ENCODE peak calls at places on chromosome 14, in ten cellular contexts. One of them, this sample, is unnamed.

GRCh38 chr14:67270354-67270753 is 29.1 kb downstream of the PALS1 start:
- DNase-seq in ascending aorta: no peak
- DNase-seq in fibroblast of mammary gland: no peak
- DNase-seq in hepatocyte: no peak
- DNase-seq in fibroblast of pulmonary artery: no peak
- DNase-seq in brain microvascular endothelial cell: no peak
- DNase-seq in mammary epithelial cell: no peak
- DNase-seq in fibroblast of the aortic adventitia: no peak
- DNase-seq in stomach: no peak
- DNase-seq in tibial nerve: no peak
- DNase-seq in this sample: peak

GRCh38 chr14:39232554-39233415 is 930 bp upstream of the MIA2 start:
- DNase-seq in ascending aorta: no peak
- DNase-seq in fibroblast of mammary gland: peak
- DNase-seq in hepatocyte: peak
- DNase-seq in fibroblast of pulmonary artery: peak
- DNase-seq in brain microvascular endothelial cell: peak
- DNase-seq in mammary epithelial cell: peak
- DNase-seq in fibroblast of the aortic adventitia: peak
- DNase-seq in stomach: no peak
- DNase-seq in tibial nerve: no peak
- DNase-seq in this sample: peak

GRCh38 chr14:79333198-79333546 is 878.1 kb downstream of the DIO2 start:
- DNase-seq in ascending aorta: no peak
- DNase-seq in fibroblast of mammary gland: no peak
- DNase-seq in hepatocyte: no peak
- DNase-seq in fibroblast of pulmonary artery: no peak
- DNase-seq in brain microvascular endothelial cell: no peak
- DNase-seq in mammary epithelial cell: no peak
- DNase-seq in fibroblast of the aortic adventitia: no peak
- DNase-seq in stomach: no peak
- DNase-seq in tibial nerve: no peak
- DNase-seq in this sample: no peak

GRCh38 chr14:70894868-70895267 is 12.4 kb upstream of the PCNX1 start:
- DNase-seq in ascending aorta: no peak
- DNase-seq in fibroblast of mammary gland: peak
- DNase-seq in hepatocyte: no peak
- DNase-seq in fibroblast of pulmonary artery: no peak
- DNase-seq in brain microvascular endothelial cell: no peak
- DNase-seq in mammary epithelial cell: peak
- DNase-seq in fibroblast of the aortic adventitia: no peak
- DNase-seq in stomach: no peak
- DNase-seq in tibial nerve: no peak
- DNase-seq in this sample: no peak

GRCh38 chr14:93007225-93007997 is 84.5 kb downstream of the CHGA start:
- DNase-seq in ascending aorta: peak
- DNase-seq in fibroblast of mammary gland: peak
- DNase-seq in hepatocyte: no peak
- DNase-seq in fibroblast of pulmonary artery: peak
- DNase-seq in brain microvascular endothelial cell: peak
- DNase-seq in mammary epithelial cell: peak
- DNase-seq in fibroblast of the aortic adventitia: peak
- DNase-seq in stomach: peak
- DNase-seq in tibial nerve: no peak
- DNase-seq in this sample: peak

GRCh38 chr14:85529803-85530574 is at the start of gene FLRT2:
- DNase-seq in ascending aorta: peak
- DNase-seq in fibroblast of mammary gland: peak
- DNase-seq in hepatocyte: peak
- DNase-seq in fibroblast of pulmonary artery: peak
- DNase-seq in brain microvascular endothelial cell: peak
- DNase-seq in mammary epithelial cell: peak
- DNase-seq in fibroblast of the aortic adventitia: peak
- DNase-seq in stomach: peak
- DNase-seq in tibial nerve: peak
- DNase-seq in this sample: peak

GRCh38 chr14:104450811-104451401 is 128.7 kb upstream of the C14orf180 start:
- DNase-seq in ascending aorta: peak
- DNase-seq in fibroblast of mammary gland: no peak
- DNase-seq in hepatocyte: no peak
- DNase-seq in fibroblast of pulmonary artery: no peak
- DNase-seq in brain microvascular endothelial cell: no peak
- DNase-seq in mammary epithelial cell: no peak
- DNase-seq in fibroblast of the aortic adventitia: no peak
- DNase-seq in stomach: no peak
- DNase-seq in tibial nerve: no peak
- DNase-seq in this sample: no peak

GRCh38 chr14:73599494-73599893 is 7.8 kb downstream of the ACOT4 start:
- DNase-seq in ascending aorta: no peak
- DNase-seq in fibroblast of mammary gland: no peak
- DNase-seq in hepatocyte: peak
- DNase-seq in fibroblast of pulmonary artery: no peak
- DNase-seq in brain microvascular endothelial cell: no peak
- DNase-seq in mammary epithelial cell: no peak
- DNase-seq in fibroblast of the aortic adventitia: no peak
- DNase-seq in stomach: no peak
- DNase-seq in tibial nerve: no peak
- DNase-seq in this sample: no peak

GRCh38 chr14:74820288-74820687 is 55.7 kb downstream of the PROX2 start:
- DNase-seq in ascending aorta: no peak
- DNase-seq in fibroblast of mammary gland: no peak
- DNase-seq in hepatocyte: no peak
- DNase-seq in fibroblast of pulmonary artery: no peak
- DNase-seq in brain microvascular endothelial cell: no peak
- DNase-seq in mammary epithelial cell: no peak
- DNase-seq in fibroblast of the aortic adventitia: no peak
- DNase-seq in stomach: no peak
- DNase-seq in tibial nerve: no peak
- DNase-seq in this sample: no peak

GRCh38 chr14:43258396-43258795 is 1248.7 kb downstream of the FSCB start:
- DNase-seq in ascending aorta: no peak
- DNase-seq in fibroblast of mammary gland: no peak
- DNase-seq in hepatocyte: no peak
- DNase-seq in fibroblast of pulmonary artery: no peak
- DNase-seq in brain microvascular endothelial cell: no peak
- DNase-seq in mammary epithelial cell: no peak
- DNase-seq in fibroblast of the aortic adventitia: no peak
- DNase-seq in stomach: no peak
- DNase-seq in tibial nerve: no peak
- DNase-seq in this sample: no peak

GRCh38 chr14:30620178-30620577 is 1.9 kb upstream of the SCFD1 start:
- DNase-seq in ascending aorta: no peak
- DNase-seq in fibroblast of mammary gland: peak
- DNase-seq in hepatocyte: no peak
- DNase-seq in fibroblast of pulmonary artery: peak
- DNase-seq in brain microvascular endothelial cell: peak
- DNase-seq in mammary epithelial cell: peak
- DNase-seq in fibroblast of the aortic adventitia: peak
- DNase-seq in stomach: no peak
- DNase-seq in tibial nerve: no peak
- DNase-seq in this sample: peak

GRCh38 chr14:66636240-66636639 is 128.3 kb downstream of the GPHN start:
- DNase-seq in ascending aorta: no peak
- DNase-seq in fibroblast of mammary gland: no peak
- DNase-seq in hepatocyte: no peak
- DNase-seq in fibroblast of pulmonary artery: no peak
- DNase-seq in brain microvascular endothelial cell: no peak
- DNase-seq in mammary epithelial cell: no peak
- DNase-seq in fibroblast of the aortic adventitia: no peak
- DNase-seq in stomach: no peak
- DNase-seq in tibial nerve: no peak
- DNase-seq in this sample: no peak

GRCh38 chr14:104979758-104980591 is 1.8 kb upstream of the AHNAK2 start:
- DNase-seq in ascending aorta: no peak
- DNase-seq in fibroblast of mammary gland: no peak
- DNase-seq in hepatocyte: peak
- DNase-seq in fibroblast of pulmonary artery: peak
- DNase-seq in brain microvascular endothelial cell: no peak
- DNase-seq in mammary epithelial cell: peak
- DNase-seq in fibroblast of the aortic adventitia: peak
- DNase-seq in stomach: peak
- DNase-seq in tibial nerve: no peak
- DNase-seq in this sample: peak

GRCh38 chr14:48826058-48826457 is 760.1 kb downstream of the RPS29 start:
- DNase-seq in ascending aorta: no peak
- DNase-seq in fibroblast of mammary gland: no peak
- DNase-seq in hepatocyte: no peak
- DNase-seq in fibroblast of pulmonary artery: no peak
- DNase-seq in brain microvascular endothelial cell: peak
- DNase-seq in mammary epithelial cell: no peak
- DNase-seq in fibroblast of the aortic adventitia: no peak
- DNase-seq in stomach: no peak
- DNase-seq in tibial nerve: no peak
- DNase-seq in this sample: no peak

DNA sequence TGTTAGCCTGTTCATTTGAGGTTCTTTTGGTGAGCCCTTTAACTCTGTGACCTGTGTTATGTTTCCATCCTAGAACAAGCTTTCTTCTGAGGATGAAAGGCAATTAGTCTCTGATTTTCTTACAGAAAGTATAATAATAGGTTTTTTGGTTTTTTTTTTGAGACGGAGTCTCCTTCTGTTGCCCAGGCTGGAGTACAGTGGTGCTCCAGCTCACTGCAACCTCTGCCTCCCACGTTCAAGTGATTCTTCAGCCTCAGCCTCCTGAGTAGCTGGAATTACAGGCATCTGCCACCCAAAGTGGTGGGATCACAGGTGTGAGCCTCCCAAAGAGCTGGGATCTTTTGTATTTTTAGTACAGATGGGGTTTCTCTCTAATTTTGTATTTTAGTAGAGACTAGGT is 52.7 kb upstream of the SYNE2 start:
- DNase-seq in ascending aorta: no peak
- DNase-seq in fibroblast of mammary gland: no peak
- DNase-seq in hepatocyte: no peak
- DNase-seq in fibroblast of pulmonary artery: no peak
- DNase-seq in brain microvascular endothelial cell: no peak
- DNase-seq in mammary epithelial cell: no peak
- DNase-seq in fibroblast of the aortic adventitia: peak
- DNase-seq in stomach: no peak
- DNase-seq in tibial nerve: no peak
- DNase-seq in this sample: no peak
- H3K4me3 ChIP-seq in ascending aorta: peak
- H3K4me3 ChIP-seq in fibroblast of mammary gland: peak
- H3K4me3 ChIP-seq in hepatocyte: no peak
- H3K4me3 ChIP-seq in fibroblast of pulmonary artery: no peak
- H3K4me3 ChIP-seq in brain microvascular endothelial cell: no peak
- H3K4me3 ChIP-seq in mammary epithelial cell: no peak
- H3K4me3 ChIP-seq in fibroblast of the aortic adventitia: peak
- H3K4me3 ChIP-seq in stomach: no peak
- H3K4me3 ChIP-seq in tibial nerve: peak
- H3K4me3 ChIP-seq in this sample: no peak

GRCh38 chr14:100641274-100641860 is 54.1 kb upstream of the BEGAIN start:
- DNase-seq in ascending aorta: no peak
- DNase-seq in fibroblast of mammary gland: no peak
- DNase-seq in hepatocyte: no peak
- DNase-seq in fibroblast of pulmonary artery: no peak
- DNase-seq in brain microvascular endothelial cell: no peak
- DNase-seq in mammary epithelial cell: no peak
- DNase-seq in fibroblast of the aortic adventitia: no peak
- DNase-seq in stomach: no peak
- DNase-seq in tibial nerve: no peak
- DNase-seq in this sample: peak
- TF ChIP-seq CTCF in ascending aorta: no peak
- TF ChIP-seq CTCF in fibroblast of mammary gland: peak
- TF ChIP-seq CTCF in hepatocyte: no peak
- TF ChIP-seq CTCF in fibroblast of pulmonary artery: no peak
- TF ChIP-seq CTCF in brain microvascular endothelial cell: no peak
- TF ChIP-seq CTCF in mammary epithelial cell: no peak
- TF ChIP-seq CTCF in fibroblast of the aortic adventitia: no peak
- TF ChIP-seq CTCF in stomach: no peak
- TF ChIP-seq CTCF in tibial nerve: no peak
- TF ChIP-seq CTCF in this sample: no peak

DNA sequence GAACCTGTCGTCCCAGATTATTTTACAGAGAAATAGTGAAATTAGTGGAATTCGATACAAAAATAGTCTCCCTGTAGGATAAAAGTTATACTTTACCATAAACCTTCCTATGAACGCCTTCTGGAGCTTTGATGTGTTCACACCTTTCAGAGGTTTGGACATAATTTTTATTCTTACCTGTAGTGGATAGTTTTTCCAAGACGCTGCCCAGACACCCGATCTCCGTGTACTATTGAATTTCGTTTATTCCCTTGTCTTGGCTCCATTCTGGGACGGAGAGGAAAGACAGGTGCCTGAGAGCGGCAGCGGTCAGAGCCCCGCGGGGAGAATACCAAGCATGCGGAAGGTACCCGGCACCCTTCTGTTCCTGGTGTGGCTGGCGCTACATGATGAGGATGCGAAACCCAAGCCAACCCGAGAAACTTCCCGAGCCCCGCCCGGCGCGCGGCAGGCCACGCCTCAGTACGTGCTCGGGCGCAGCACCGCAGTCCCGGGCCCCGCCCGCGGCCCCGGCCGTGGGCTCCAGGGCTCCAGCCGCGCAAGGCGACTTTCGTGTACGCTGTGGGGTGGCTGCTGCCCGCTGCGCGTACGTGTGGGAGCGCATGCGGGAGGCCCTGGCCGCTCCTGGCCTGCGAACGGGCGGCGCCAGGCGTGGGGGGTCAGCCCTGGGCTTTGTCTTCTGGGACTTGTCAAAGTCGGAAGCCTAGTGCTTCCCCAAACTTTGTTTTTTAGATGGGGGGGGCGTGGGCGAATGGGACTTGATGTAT is 11.3 kb upstream of the SNAPC1 start:
- DNase-seq in ascending aorta: peak
- DNase-seq in fibroblast of mammary gland: peak
- DNase-seq in hepatocyte: peak
- DNase-seq in fibroblast of pulmonary artery: peak
- DNase-seq in brain microvascular endothelial cell: no peak
- DNase-seq in mammary epithelial cell: peak
- DNase-seq in fibroblast of the aortic adventitia: peak
- DNase-seq in stomach: peak
- DNase-seq in tibial nerve: peak
- DNase-seq in this sample: peak
- H3K4me3 ChIP-seq in ascending aorta: peak
- H3K4me3 ChIP-seq in fibroblast of mammary gland: peak
- H3K4me3 ChIP-seq in hepatocyte: no peak
- H3K4me3 ChIP-seq in fibroblast of pulmonary artery: peak
- H3K4me3 ChIP-seq in brain microvascular endothelial cell: peak
- H3K4me3 ChIP-seq in mammary epithelial cell: peak
- H3K4me3 ChIP-seq in fibroblast of the aortic adventitia: peak
- H3K4me3 ChIP-seq in stomach: peak
- H3K4me3 ChIP-seq in tibial nerve: peak
- H3K4me3 ChIP-seq in this sample: peak

DNA sequence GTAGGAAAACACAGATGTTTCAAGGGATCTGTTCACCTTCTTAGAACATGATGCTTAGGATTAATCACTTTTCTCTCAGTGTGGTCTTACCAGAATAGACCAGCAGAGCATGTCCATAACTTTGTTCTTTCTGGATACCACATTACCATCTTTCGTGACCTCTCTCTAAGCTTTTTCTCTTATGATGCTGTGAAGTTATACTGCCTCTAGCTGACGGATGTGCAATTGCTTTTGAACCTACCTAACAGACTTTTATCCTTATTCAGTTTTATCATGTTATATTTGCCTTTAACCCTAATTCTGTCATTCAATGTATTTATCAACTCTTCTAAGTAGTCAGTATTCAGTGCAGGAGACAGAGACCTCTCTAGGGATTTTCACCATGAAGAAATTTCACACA is 246.7 kb downstream of the DACT1 start:
- DNase-seq in ascending aorta: no peak
- DNase-seq in fibroblast of mammary gland: no peak
- DNase-seq in hepatocyte: no peak
- DNase-seq in fibroblast of pulmonary artery: no peak
- DNase-seq in brain microvascular endothelial cell: no peak
- DNase-seq in mammary epithelial cell: no peak
- DNase-seq in fibroblast of the aortic adventitia: no peak
- DNase-seq in stomach: no peak
- DNase-seq in tibial nerve: no peak
- DNase-seq in this sample: no peak
- TF ChIP-seq CTCF in ascending aorta: no peak
- TF ChIP-seq CTCF in fibroblast of mammary gland: peak
- TF ChIP-seq CTCF in hepatocyte: no peak
- TF ChIP-seq CTCF in fibroblast of pulmonary artery: peak
- TF ChIP-seq CTCF in brain microvascular endothelial cell: peak
- TF ChIP-seq CTCF in mammary epithelial cell: no peak
- TF ChIP-seq CTCF in fibroblast of the aortic adventitia: no peak
- TF ChIP-seq CTCF in stomach: no peak
- TF ChIP-seq CTCF in tibial nerve: peak
- TF ChIP-seq CTCF in this sample: no peak